ENCODE peak calls at places on chromosomes 3 and 15, in four cellular contexts. One of them, this sample, is unnamed.

GRCh38 chr3:50226888-50227389 is 9.1 kb upstream of the GNAI2 start:
- DNase-seq in bronchial epithelial cell: peak
- DNase-seq in psoas muscle: peak
- DNase-seq in breast epithelium: no peak
- DNase-seq in this sample: no peak

GRCh38 chr3:14177580-14178246 is 688 bp downstream of the XPC start:
- DNase-seq in bronchial epithelial cell: peak
- DNase-seq in psoas muscle: no peak
- DNase-seq in breast epithelium: no peak
- DNase-seq in this sample: no peak

GRCh38 chr15:34109775-34110663 is 8.1 kb downstream of the PGBD4 start:
- DNase-seq in bronchial epithelial cell: peak
- DNase-seq in psoas muscle: no peak
- DNase-seq in breast epithelium: no peak
- DNase-seq in this sample: peak

GRCh38 chr15:79543097-79543496 is 111.0 kb downstream of the MINAR1 start:
- DNase-seq in bronchial epithelial cell: no peak
- DNase-seq in psoas muscle: no peak
- DNase-seq in breast epithelium: no peak
- DNase-seq in this sample: no peak

GRCh38 chr3:16618721-16619120 is 13.5 kb upstream of the DAZL start:
- DNase-seq in bronchial epithelial cell: peak
- DNase-seq in psoas muscle: no peak
- DNase-seq in breast epithelium: no peak
- DNase-seq in this sample: peak

GRCh38 chr3:65807225-65807624 is 231.5 kb downstream of the MAGI1 start:
- DNase-seq in bronchial epithelial cell: no peak
- DNase-seq in psoas muscle: no peak
- DNase-seq in breast epithelium: no peak
- DNase-seq in this sample: no peak

GRCh38 chr3:158788446-158788845 is 13.4 kb upstream of the MFSD1 start:
- DNase-seq in bronchial epithelial cell: peak
- DNase-seq in psoas muscle: no peak
- DNase-seq in breast epithelium: no peak
- DNase-seq in this sample: no peak

GRCh38 chr3:64992462-64993285 is 304.9 kb upstream of the ADAMTS9 start:
- DNase-seq in bronchial epithelial cell: no peak
- DNase-seq in psoas muscle: no peak
- DNase-seq in breast epithelium: no peak
- DNase-seq in this sample: no peak

GRCh38 chr3:162507397-162507796 is 1010.8 kb downstream of the OTOL1 start:
- DNase-seq in bronchial epithelial cell: no peak
- DNase-seq in psoas muscle: no peak
- DNase-seq in breast epithelium: no peak
- DNase-seq in this sample: no peak

GRCh38 chr3:50264389-50264963 is 4.5 kb upstream of the SEMA3B start:
- DNase-seq in bronchial epithelial cell: peak
- DNase-seq in psoas muscle: peak
- DNase-seq in breast epithelium: peak
- DNase-seq in this sample: peak

GRCh38 chr3:73622135-73622534 is 2.6 kb downstream of the PDZRN3 start:
- DNase-seq in bronchial epithelial cell: no peak
- DNase-seq in psoas muscle: peak
- DNase-seq in breast epithelium: no peak
- DNase-seq in this sample: no peak

GRCh38 chr3:29771602-29772001 is 490.7 kb downstream of the RBMS3 start:
- DNase-seq in bronchial epithelial cell: no peak
- DNase-seq in psoas muscle: no peak
- DNase-seq in breast epithelium: no peak
- DNase-seq in this sample: no peak

GRCh38 chr15:31236184-31237041 is 90.2 kb upstream of the KLF13 start:
- DNase-seq in bronchial epithelial cell: peak
- DNase-seq in psoas muscle: peak
- DNase-seq in breast epithelium: peak
- DNase-seq in this sample: peak
- TF ChIP-seq CTCF in bronchial epithelial cell: peak
- TF ChIP-seq CTCF in psoas muscle: no peak
- TF ChIP-seq CTCF in breast epithelium: no peak
- TF ChIP-seq CTCF in this sample: no peak

DNA sequence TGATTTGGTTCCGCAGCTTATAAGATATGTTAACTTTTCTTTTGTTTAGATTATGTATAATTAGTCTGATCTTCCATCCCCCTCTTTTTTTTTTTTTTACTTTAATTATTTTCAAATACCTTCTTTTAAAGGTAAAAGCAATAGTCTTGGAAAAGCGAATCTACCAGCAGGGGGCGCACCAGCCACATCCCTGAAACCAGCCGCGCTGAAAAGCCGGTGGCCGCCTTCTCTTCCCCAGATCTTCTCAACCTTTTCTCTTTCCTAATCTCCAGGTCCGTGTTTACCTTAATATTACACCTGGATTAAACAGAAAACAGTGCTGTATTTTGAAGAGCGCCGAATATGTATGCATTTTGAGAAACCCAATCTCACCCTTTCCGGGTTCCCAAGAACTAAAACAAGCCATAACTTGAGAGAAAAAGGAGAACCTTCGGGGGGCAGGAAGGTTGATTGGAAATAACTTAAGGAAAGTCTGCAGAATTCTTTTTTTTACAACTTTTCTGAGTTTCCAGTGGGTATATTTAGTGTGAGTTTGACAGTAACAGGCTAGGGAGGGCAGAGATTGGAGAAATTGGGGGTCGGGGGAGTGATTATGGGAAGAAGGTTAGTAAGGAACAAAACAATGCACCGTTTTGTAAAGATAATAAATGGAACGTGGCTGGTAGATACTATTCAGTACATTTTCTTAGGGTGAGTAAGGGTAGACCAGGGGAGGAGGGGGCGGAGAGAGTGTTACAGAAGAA is 2.0 kb upstream of the SOX2 start:
- DNase-seq in bronchial epithelial cell: peak
- DNase-seq in psoas muscle: peak
- DNase-seq in breast epithelium: peak
- DNase-seq in this sample: no peak
- H3K4me3 ChIP-seq in bronchial epithelial cell: peak
- H3K4me3 ChIP-seq in psoas muscle: no peak
- H3K4me3 ChIP-seq in breast epithelium: no peak
- H3K4me3 ChIP-seq in this sample: no peak

GRCh38 chr15:100141304-100142080 is 200.3 kb downstream of the ADAMTS17 start:
- DNase-seq in bronchial epithelial cell: no peak
- DNase-seq in psoas muscle: no peak
- DNase-seq in breast epithelium: no peak
- DNase-seq in this sample: no peak
- TF ChIP-seq CTCF in bronchial epithelial cell: no peak
- TF ChIP-seq CTCF in psoas muscle: no peak
- TF ChIP-seq CTCF in breast epithelium: no peak
- TF ChIP-seq CTCF in this sample: no peak

GRCh38 chr3:9932535-9932842 is 1.1 kb upstream of the CRELD1 start:
- DNase-seq in bronchial epithelial cell: no peak
- DNase-seq in psoas muscle: no peak
- DNase-seq in breast epithelium: no peak
- DNase-seq in this sample: no peak
- H3K4me3 ChIP-seq in bronchial epithelial cell: peak
- H3K4me3 ChIP-seq in psoas muscle: peak
- H3K4me3 ChIP-seq in breast epithelium: peak
- H3K4me3 ChIP-seq in this sample: peak

GRCh38 chr3:40677749-40678148 is 153.0 kb downstream of the ZNF621 start:
- DNase-seq in bronchial epithelial cell: no peak
- DNase-seq in psoas muscle: no peak
- DNase-seq in breast epithelium: no peak
- DNase-seq in this sample: no peak
- TF ChIP-seq CTCF in bronchial epithelial cell: no peak
- TF ChIP-seq CTCF in psoas muscle: no peak
- TF ChIP-seq CTCF in breast epithelium: no peak
- TF ChIP-seq CTCF in this sample: no peak

This sample was measured in AG09309.